ENCODE peak calls at places on chromosomes 1 and 21, in eight cellular contexts. L, A, M, E, T, N, Y and J are unnamed samples.

GRCh38 chr1:202343652-202344349 is 2.1 kb upstream of the UBE2T start:
- DNase-seq in N (no peak), Y (no peak), A (peak), M (no peak), E (no peak), T (no peak), L (peak), J (no peak)

GRCh38 chr1:40133122-40133665 is 28.0 kb upstream of the RLF start:
- DNase-seq in E (no peak), M (no peak), Y (no peak), N (no peak), A (no peak), T (no peak), L (peak), J (no peak)

GRCh38 chr1:205764578-205764977 is 10.7 kb downstream of the RAB29 start:
- DNase-seq in A (no peak), Y (no peak), L (no peak), N (no peak), E (no peak), M (no peak), T (no peak), J (no peak)

GRCh38 chr1:12071892-12072291 is 8.8 kb downstream of the TNFRSF8 start:
- DNase-seq in A (no peak), M (no peak), L (no peak), T (no peak), E (no peak), N (no peak), Y (no peak), J (no peak)

GRCh38 chr1:28518745-28519341 is 13.0 kb downstream of the RCC1 start:
- DNase-seq in A (no peak), M (peak), T (no peak), E (no peak), L (no peak), N (no peak), Y (no peak), J (no peak)

GRCh38 chr21:46171585-46171984 is 12.7 kb downstream of the SPATC1L start:
- DNase-seq in M (no peak), T (no peak), Y (no peak), L (no peak), E (no peak), N (no peak), A (no peak), J (no peak)

GRCh38 chr1:31811605-31812004 is 4.2 kb downstream of the SPOCD1 start:
- DNase-seq in M (no peak), T (no peak), E (no peak), N (no peak), L (peak), A (peak), Y (peak), J (no peak)

GRCh38 chr21:14945176-14945575 is 119.6 kb downstream of the NRIP1 start:
- DNase-seq in A (no peak), Y (no peak), E (no peak), L (no peak), M (no peak), T (no peak), N (no peak), J (no peak)

GRCh38 chr1:118337346-118337745 is 152.3 kb upstream of the SPAG17 start:
- DNase-seq in A (no peak), N (no peak), L (peak), T (no peak), Y (no peak), E (no peak), M (no peak), J (no peak)

GRCh38 chr1:218351617-218352438 is 6.7 kb downstream of the TGFB2 start:
- DNase-seq in M (peak), L (peak), A (peak), E (no peak), T (no peak), N (no peak), Y (no peak), J (no peak)

GRCh38 chr1:39406533-39407478 is 84.6 kb upstream of the BMP8A start:
- DNase-seq in L (peak), T (no peak), Y (no peak), E (no peak), M (no peak), N (no peak), A (peak), J (no peak)

GRCh38 chr1:205748398-205749093 is 1.4 kb downstream of the NUCKS1 start:
- DNase-seq in L (peak), E (no peak), Y (no peak), A (peak), T (no peak), N (no peak), M (no peak), J (no peak)

GRCh38 chr1:171434717-171435346 is 50.5 kb upstream of the PRRC2C start:
- DNase-seq in N (no peak), A (peak), Y (peak), T (no peak), L (peak), E (no peak), M (peak), J (no peak)

GRCh38 chr1:65469889-65470340 is 49.4 kb downstream of the LEPR start:
- DNase-seq in L (peak), T (no peak), M (no peak), Y (no peak), E (no peak), N (no peak), A (peak), J (no peak)

GRCh38 chr21:25330266-25330665 is 277.0 kb downstream of the MRPL39 start:
- DNase-seq in A (peak), T (no peak), L (no peak), M (no peak), E (no peak), Y (no peak), N (no peak), J (no peak)

GRCh38 chr1:60727553-60727952 is 354.8 kb upstream of the NFIA start:
- DNase-seq in M (no peak), A (no peak), T (no peak), N (no peak), E (peak), Y (no peak), L (no peak), J (no peak)

GRCh38 chr1:227935826-227936225 is 11.9 kb downstream of the WNT9A start:
- DNase-seq in N (no peak), Y (no peak), M (no peak), A (no peak), T (no peak), E (no peak), L (no peak), J (no peak)

GRCh38 chr1:43329995-43330751 is 7.4 kb upstream of the MPL start:
- DNase-seq in L (peak), Y (peak), N (no peak), A (peak), T (no peak), M (peak), E (peak), J (peak)

GRCh38 chr1:67883069-67883468 is 49.8 kb upstream of the GNG12 start:
- DNase-seq in E (no peak), L (peak), M (no peak), T (no peak), N (no peak), A (peak), Y (no peak), J (no peak)

GRCh38 chr1:186244825-186245224 is 130.2 kb downstream of the TPR start:
- DNase-seq in N (no peak), E (no peak), T (no peak), A (no peak), L (no peak), M (no peak), Y (no peak), J (no peak)

GRCh38 chr1:240000634-240001033 is 91.0 kb upstream of the FMN2 start:
- DNase-seq in T (no peak), Y (no peak), E (no peak), L (peak), N (no peak), M (no peak), A (peak), J (no peak)

GRCh38 chr21:43758132-43758619 is 17.9 kb downstream of the CSTB start:
- DNase-seq in T (no peak), M (no peak), L (peak), Y (no peak), E (no peak), A (peak), N (no peak), J (no peak)

GRCh38 chr1:108862017-108862610 is 5.2 kb upstream of the AKNAD1 start:
- DNase-seq in E (no peak), T (no peak), N (no peak), A (no peak), M (no peak), Y (no peak), L (no peak), J (no peak)

GRCh38 chr1:108856994-108857393 is at the start of gene AKNAD1:
- DNase-seq in T (no peak), Y (no peak), L (no peak), M (no peak), A (no peak), N (no peak), E (no peak), J (no peak)

GRCh38 chr1:108861566-108861965 is 4.7 kb upstream of the AKNAD1 start:
- DNase-seq in M (no peak), N (no peak), L (no peak), E (no peak), A (no peak), Y (no peak), T (no peak), J (no peak)

GRCh38 chr1:108860190-108860907 is 3.5 kb upstream of the AKNAD1 start:
- DNase-seq in Y (no peak), E (no peak), L (no peak), T (no peak), A (no peak), N (no peak), M (no peak), J (no peak)

GRCh38 chr1:108858541-108858940 is 1.6 kb upstream of the AKNAD1 start:
- DNase-seq in M (no peak), N (no peak), A (no peak), T (no peak), E (no peak), L (no peak), Y (no peak), J (no peak)
- TF ChIP-seq CTCF in M (no peak), N (no peak), A (no peak), T (no peak), E (no peak), L (no peak), Y (no peak), J (no peak)

GRCh38 chr1:53298163-53298685 is 29.6 kb downstream of the LRP8 start:
- DNase-seq in Y (no peak), L (no peak), E (no peak), M (no peak), N (no peak), T (no peak), A (peak), J (no peak)
- TF ChIP-seq CTCF in Y (no peak), L (no peak), E (no peak), M (no peak), N (no peak), T (no peak), A (no peak), J (no peak)

GRCh38 chr1:59150537-59151386 is 146.1 kb upstream of the FGGY start:
- DNase-seq in T (peak), Y (peak), N (no peak), E (peak), L (peak), M (no peak), A (peak), J (peak)
- TF ChIP-seq CTCF in T (no peak), Y (no peak), N (no peak), E (no peak), L (peak), M (no peak), A (no peak), J (no peak)

GRCh38 chr1:4767308-4767707 is 112.9 kb downstream of the AJAP1 start:
- DNase-seq in Y (no peak), A (no peak), T (no peak), L (no peak), M (no peak), N (no peak), E (no peak), J (no peak)

GRCh38 chr1:4771267-4771666 is 116.9 kb downstream of the AJAP1 start:
- DNase-seq in N (no peak), L (no peak), M (no peak), T (no peak), Y (no peak), E (no peak), A (no peak), J (no peak)

GRCh38 chr1:4769516-4770280 is 115.3 kb downstream of the AJAP1 start:
- DNase-seq in N (no peak), M (no peak), Y (no peak), A (no peak), E (no peak), L (no peak), T (no peak), J (no peak)

GRCh38 chr1:4770713-4771112 is 116.3 kb downstream of the AJAP1 start:
- DNase-seq in A (no peak), N (no peak), T (no peak), L (no peak), Y (no peak), M (no peak), E (no peak), J (no peak)

GRCh38 chr1:4768553-4768952 is 114.1 kb downstream of the AJAP1 start:
- DNase-seq in L (no peak), A (no peak), M (no peak), T (no peak), E (no peak), N (no peak), Y (no peak), J (no peak)
- TF ChIP-seq CTCF in L (no peak), A (no peak), M (no peak), T (no peak), E (no peak), N (no peak), Y (no peak), J (no peak)

GRCh38 chr1:2214541-2215241 is 13.4 kb upstream of the SKI start:
- DNase-seq in N (no peak), L (no peak), E (no peak), Y (no peak), M (no peak), T (peak), A (no peak), J (no peak)

GRCh38 chr1:2210786-2211185 is 16.2 kb upstream of the FAAP20 start:
- DNase-seq in Y (no peak), T (no peak), L (no peak), N (no peak), A (no peak), E (no peak), M (no peak), J (no peak)

GRCh38 chr1:2212167-2212541 is 16.0 kb upstream of the SKI start:
- DNase-seq in N (no peak), A (no peak), Y (no peak), E (no peak), L (no peak), M (no peak), T (peak), J (no peak)

GRCh38 chr1:2213576-2214505 is 14.3 kb upstream of the SKI start:
- DNase-seq in M (no peak), N (no peak), Y (no peak), L (peak), T (peak), E (no peak), A (peak), J (no peak)

DNA sequence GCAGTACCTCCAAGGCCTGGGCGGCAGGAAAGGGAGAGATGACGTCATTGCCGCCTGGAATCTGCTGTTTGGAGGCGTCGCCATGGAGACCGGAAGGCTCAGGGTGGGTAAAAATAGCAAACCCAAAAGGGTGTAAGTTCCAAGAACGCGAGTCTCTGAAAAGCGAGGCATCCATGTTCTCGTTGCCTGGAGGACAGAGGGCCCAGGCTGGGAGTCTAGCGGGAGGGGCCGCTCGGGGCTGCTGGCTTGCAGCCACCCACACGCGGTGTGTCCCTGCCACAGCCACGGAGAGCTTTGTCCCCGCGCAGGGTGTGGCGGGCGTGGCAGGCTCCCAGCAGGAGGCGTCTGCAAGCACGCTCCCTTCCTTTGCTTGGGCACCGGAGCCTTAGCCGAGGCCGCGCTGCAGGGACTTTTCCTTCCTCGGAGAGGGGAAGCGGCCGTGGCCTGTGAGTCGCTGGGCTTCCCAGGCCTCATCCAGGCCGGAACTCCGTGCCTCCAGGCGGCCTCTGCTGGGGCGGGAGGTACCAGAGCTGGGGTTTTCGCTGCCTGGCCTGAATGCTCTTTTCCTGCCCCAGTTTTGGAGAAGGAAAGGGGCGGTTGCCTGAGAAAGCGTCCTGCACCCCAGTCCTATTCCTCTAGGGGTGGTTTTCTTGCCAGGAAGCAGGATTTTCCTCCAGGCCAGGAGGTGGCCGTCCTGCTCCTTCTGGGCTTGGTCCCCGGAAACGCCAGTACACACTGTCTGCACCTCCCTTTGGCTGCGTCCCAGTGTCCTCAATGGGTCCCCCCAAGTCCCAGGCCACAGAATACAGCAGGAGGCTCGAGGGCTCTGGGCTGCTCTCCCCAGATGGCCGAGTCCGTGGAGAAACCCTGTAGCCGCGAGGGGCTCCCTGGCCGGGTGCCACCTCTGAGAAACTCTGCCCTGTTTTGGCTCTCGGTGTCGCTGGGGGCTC is 15.3 kb upstream of the SKI start:
- DNase-seq in Y (peak), T (peak), A (peak), E (peak), N (peak), M (peak), L (peak), J (peak)
- TF ChIP-seq CTCF in Y (peak), T (peak), A (peak), E (peak), N (no peak), M (no peak), L (peak), J (no peak)

DNA sequence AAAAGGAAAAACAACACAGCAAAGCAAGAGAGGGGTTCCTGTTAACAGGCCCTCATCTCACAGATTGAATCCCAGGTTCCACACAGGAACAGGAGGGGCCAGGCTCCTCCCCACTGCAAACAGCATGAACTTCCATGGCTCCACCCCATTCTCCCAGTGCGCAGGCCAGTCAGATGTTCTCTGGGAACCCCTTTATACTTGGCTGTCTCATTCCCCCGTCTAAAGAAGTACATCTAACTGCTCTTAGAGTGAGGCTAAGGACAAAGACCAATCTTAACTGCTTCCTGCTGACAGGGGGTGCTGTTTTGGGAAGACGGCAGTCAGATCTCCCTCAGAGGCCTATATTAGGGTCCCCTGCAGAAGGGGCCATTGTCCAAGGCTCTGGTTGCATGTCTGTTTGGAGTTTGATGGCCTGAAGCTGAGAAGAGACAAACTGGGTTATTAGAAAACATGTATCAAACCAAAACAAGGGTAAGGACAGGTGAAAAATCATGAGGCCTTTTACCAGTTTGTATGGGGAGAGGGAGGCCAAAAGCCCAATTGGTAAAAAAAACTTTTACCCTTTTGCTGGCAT is 10.5 kb upstream of the NASP start:
- DNase-seq in M (no peak), A (no peak), L (no peak), Y (no peak), T (no peak), E (no peak), N (no peak), J (no peak)
- TF ChIP-seq CTCF in M (no peak), A (no peak), L (peak), Y (no peak), T (no peak), E (no peak), N (no peak), J (no peak)

GRCh38 chr21:17693801-17694200 is 81.1 kb upstream of the BTG3 start:
- DNase-seq in M (no peak), E (no peak), N (no peak), Y (no peak), L (no peak), A (no peak), T (no peak), J (no peak)

GRCh38 chr21:17690078-17690494 is 77.4 kb upstream of the BTG3 start:
- DNase-seq in E (peak), A (no peak), L (no peak), N (no peak), M (no peak), T (no peak), Y (no peak), J (no peak)

GRCh38 chr21:17688912-17689874 is 76.5 kb upstream of the BTG3 start:
- DNase-seq in A (peak), L (peak), E (peak), Y (peak), M (no peak), T (peak), N (peak), J (no peak)
- TF ChIP-seq CTCF in A (peak), L (no peak), E (peak), Y (peak), M (no peak), T (no peak), N (peak), J (no peak)

DNA sequence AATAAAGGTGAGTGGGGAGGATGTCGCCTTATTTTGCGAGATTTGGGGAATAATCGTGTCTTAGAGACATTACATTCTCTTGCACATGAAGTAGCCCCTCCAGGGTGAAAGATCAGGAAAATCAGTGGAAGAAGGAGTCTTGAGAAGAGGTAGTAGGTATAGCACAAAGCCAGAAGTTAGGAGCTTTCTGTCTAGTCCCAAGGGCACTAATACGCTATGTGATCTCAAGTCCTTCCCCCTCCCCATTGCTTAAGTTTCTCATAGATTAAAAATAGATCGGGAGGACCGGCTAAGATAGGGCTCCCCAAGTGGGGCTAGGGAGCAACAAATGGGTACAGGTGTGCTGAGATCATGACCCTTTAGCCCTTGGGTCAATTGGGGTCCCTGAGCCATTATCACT is 13.5 kb downstream of the LRRN2 start:
- DNase-seq in Y (no peak), M (no peak), A (no peak), T (no peak), E (no peak), N (no peak), L (no peak), J (no peak)
- TF ChIP-seq CTCF in Y (no peak), M (no peak), A (no peak), T (no peak), E (no peak), N (no peak), L (no peak), J (no peak)

DNA sequence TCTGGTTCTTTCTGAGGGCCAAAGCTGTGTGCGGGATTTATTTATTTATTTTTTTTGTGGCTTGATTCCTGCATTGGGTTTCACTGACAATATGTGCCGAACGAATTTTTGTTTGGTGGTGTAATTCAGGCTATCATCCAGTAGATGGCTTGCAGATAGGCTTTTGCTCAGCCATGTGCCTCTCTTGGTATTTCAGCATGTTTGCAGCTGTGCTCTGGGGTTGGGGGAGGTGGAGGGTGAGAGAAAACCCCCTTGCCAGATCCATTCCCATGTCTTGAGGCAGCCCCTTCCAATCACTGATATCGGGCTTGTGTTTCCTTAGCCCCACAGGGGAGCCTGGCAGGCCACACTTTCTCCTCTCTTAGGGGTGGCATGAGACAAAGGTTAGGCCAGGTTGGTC is 302.4 kb downstream of the PTGER3 start:
- DNase-seq in A (no peak), L (no peak), M (no peak), T (no peak), Y (no peak), N (no peak), E (no peak), J (no peak)
- TF ChIP-seq CTCF in A (no peak), L (no peak), M (no peak), T (no peak), Y (no peak), N (peak), E (peak), J (no peak)